ENCODE peak calls at places on chromosome 16, in five cellular contexts. G is pancreas, N is lung, X is Peyer's patch, C is OCI-LY7. F is an unnamed sample.

GRCh38 chr16:53925011-53925410 is 221.1 kb downstream of the FTO start:
- DNase-seq in X (no peak), G (no peak), C (no peak), N (no peak), F (no peak)

GRCh38 chr16:88715312-88716190 is 9.2 kb downstream of the CTU2 start:
- DNase-seq in N (no peak), G (no peak), X (no peak), C (no peak), F (no peak)

GRCh38 chr16:31071861-31072260 is 2.2 kb downstream of the ZNF668 start:
- DNase-seq in N (no peak), X (no peak), G (no peak), C (no peak), F (no peak)

GRCh38 chr16:63983401-63983800 is 1138.5 kb downstream of the CDH11 start:
- DNase-seq in C (no peak), X (no peak), N (no peak), G (no peak), F (no peak)

GRCh38 chr16:23283571-23283970 is 18.5 kb upstream of the SCNN1B start:
- DNase-seq in X (no peak), C (no peak), N (no peak), G (no peak), F (no peak)

GRCh38 chr16:63447121-63447520 is 1410.9 kb upstream of the CDH8 start:
- DNase-seq in N (no peak), X (no peak), C (no peak), G (no peak), F (no peak)

GRCh38 chr16:11621920-11622651 is 35.4 kb upstream of the LITAF start:
- DNase-seq in G (no peak), N (no peak), X (peak; percentile 52), C (peak; percentile 87), F (peak; percentile 63)

GRCh38 chr16:70152578-70153302 is 20.8 kb upstream of the CLEC18C start:
- DNase-seq in X (no peak), C (no peak), N (no peak), G (no peak), F (no peak)

GRCh38 chr16:21710938-21711337 is 47.2 kb downstream of the OTOA start:
- DNase-seq in X (no peak), G (no peak), N (no peak), C (no peak), F (no peak)

GRCh38 chr16:23026777-23027362 is 122.4 kb downstream of the USP31 start:
- DNase-seq in N (no peak), C (peak; percentile 25), G (no peak), X (no peak), F (no peak)

GRCh38 chr16:11955713-11956123 is 9.3 kb upstream of the TNFRSF17 start:
- DNase-seq in N (no peak), C (no peak), G (no peak), X (no peak), F (no peak)

GRCh38 chr16:80027007-80027965 is 426.7 kb upstream of the MAF start:
- DNase-seq in X (peak; percentile 82), G (peak; percentile 51), N (peak; percentile 62), C (no peak), F (peak; percentile 49)

DNA sequence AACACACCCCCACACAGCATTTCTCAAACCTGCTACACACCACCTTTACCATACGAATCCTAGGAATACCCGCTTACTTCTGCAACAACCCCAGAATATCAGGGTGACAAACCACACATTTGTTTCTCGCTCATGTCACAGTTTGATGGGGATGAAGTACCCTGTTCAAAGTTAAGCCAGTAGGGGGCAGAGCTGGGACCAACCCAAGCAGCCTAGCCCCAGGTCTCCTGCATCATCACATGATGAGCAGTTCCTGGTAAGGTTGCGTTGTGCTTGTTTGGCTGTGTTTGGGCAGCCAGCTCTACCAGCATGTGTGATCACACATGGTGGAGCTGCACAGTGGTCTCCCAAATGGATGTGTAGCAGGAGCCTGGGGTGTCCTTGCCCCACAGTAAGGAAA is 103.6 kb upstream of the C16orf82 start:
- DNase-seq in G (no peak), C (peak; percentile 17), X (no peak), N (no peak), F (no peak)
- TF ChIP-seq CTCF in G (no peak), C (peak; percentile 62), X (no peak), N (no peak), F (no peak)

DNA sequence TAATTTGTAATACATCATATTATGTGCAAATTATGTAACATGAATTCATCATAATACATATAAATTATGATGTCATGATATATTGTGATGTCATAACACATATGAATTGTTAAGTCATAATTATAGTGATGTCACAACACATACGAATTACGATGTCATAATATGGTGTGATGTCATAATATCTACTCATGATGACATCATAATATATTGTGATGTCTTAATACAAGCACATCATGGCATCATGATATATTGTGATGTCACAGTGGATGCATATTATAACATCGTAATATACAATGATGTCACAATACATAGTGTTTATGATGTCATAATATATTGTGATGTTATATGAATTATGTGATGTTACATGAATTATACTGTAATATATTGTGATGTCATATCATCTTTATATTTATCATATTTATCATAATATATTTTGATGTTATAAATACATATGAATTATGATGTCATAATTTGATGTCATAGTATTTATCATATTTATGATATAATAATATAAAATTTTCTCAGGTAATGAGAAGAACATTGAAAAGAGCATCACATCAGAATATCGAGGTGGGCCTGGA is 1793.0 kb downstream of the TP53TG3F start:
- DNase-seq in C (peak; percentile 5), N (no peak), X (no peak), G (no peak), F (no peak)
- H3K9me3 ChIP-seq in C (no peaks in the 10 kb centered on the region), N (peaks cover 16% of the 10 kb centered on the region), X (no peaks in the 10 kb centered on the region), G (no peaks in the 10 kb centered on the region), F (no peaks in the 10 kb centered on the region)

DNA sequence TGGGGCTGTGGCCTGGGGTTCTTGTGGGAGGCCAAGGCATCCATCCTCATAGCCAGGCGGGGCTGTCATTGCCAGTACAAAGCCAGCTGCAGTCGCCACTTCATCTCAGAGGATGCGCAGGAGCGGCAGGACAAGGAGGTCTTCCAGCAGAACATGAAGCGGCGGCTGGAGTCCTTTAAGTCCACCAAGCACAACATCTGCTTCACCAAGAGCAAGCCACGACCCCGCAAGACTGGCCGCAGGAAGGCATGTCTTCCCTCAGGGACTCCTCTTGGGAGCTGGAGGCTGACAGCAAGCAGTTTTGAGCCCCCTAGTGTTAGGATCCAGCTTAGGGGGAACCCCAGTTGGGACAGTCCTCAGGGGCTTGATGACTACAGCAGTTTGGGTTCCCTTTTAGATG is 15.1 kb upstream of the PLEKHG4 start:
- DNase-seq in N (no peak), G (no peak), X (peak; percentile 30), C (no peak), F (no peak)
- TF ChIP-seq CTCF in N (no peak), G (no peak), X (no peak), C (peak; percentile 48), F (no peak)

GRCh38 chr16:3413730-3414379 is 12.8 kb downstream of the ZNF174 start:
- DNase-seq in G (no peak), C (no peak), X (no peak), N (no peak), F (no peak)

GRCh38 chr16:3408561-3409197 is 7.7 kb downstream of the ZNF174 start:
- DNase-seq in G (no peak), X (no peak), N (no peak), C (no peak), F (no peak)
- H3K9me3 ChIP-seq in G (no peaks in the 10 kb centered on the region), X (no peaks in the 10 kb centered on the region), N (peaks cover 57% of the 10 kb centered on the region), C (no peaks in the 10 kb centered on the region), F (peaks cover 48% of the 10 kb centered on the region)

GRCh38 chr16:86735727-86736126 is 157.4 kb downstream of the FOXL1 start:
- DNase-seq in C (no peak), X (no peak), N (no peak), G (no peak), F (no peak)
- TF ChIP-seq CTCF in C (no peak), X (no peak), N (no peak), G (no peak), F (no peak)

GRCh38 chr16:10441726-10442125 is 55.9 kb downstream of the ATF7IP2 start:
- DNase-seq in X (no peak), N (no peak), G (no peak), C (peak; percentile 5), F (no peak)
- H3K9me3 ChIP-seq in X (no peaks in the 10 kb centered on the region), N (peaks cover 10% of the 10 kb centered on the region), G (no peaks in the 10 kb centered on the region), C (peaks cover 16% of the 10 kb centered on the region), F (peaks cover 15% of the 10 kb centered on the region)

DNA sequence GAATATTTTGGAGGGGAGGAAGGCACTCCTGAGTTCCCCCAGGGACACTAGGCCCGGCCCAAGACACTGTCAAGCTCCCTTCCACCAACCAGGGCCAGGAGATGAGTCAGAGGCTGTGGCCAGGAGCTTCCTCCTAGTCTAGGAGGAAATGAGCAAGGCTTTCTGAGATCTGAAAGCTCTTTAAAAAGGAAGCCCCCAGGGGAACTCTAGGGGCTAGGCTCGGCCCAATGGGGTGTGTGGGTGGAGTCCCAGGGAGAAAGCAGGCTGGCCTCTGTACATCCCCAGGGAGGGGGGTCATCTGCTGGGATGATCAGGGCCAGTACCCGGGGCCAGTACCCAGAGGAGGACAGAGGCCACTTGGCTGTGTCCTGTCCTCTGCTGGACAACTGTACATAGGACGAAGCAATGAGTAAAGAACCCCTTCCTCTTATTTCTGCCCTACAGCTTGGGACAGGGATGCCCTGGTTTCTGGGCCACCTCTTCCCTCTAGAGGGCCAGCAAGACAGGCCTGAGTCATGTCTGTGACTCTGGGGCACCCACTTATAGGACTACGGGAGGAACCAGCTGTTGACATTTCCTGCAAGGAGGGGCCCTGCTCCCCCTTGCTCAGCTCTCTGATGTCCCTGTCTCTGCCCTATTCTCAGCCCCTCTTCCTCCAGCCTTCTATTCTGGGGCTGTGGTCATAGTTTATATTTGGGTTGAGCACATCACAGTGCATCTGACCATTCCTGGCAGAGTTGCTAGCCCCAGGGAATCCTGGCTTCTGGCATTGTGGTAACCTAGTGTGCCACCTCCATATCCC is 2.7 kb downstream of the FHOD1 start:
- DNase-seq in N (peak; percentile 82), X (peak; percentile 58), G (no peak), C (peak; percentile 91), F (peak; percentile 78)
- TF ChIP-seq CTCF in N (no peak), X (no peak), G (no peak), C (no peak), F (no peak)

GRCh38 chr16:35342012-35342411 is 1882.6 kb downstream of the TP53TG3F start:
- DNase-seq in G (no peak), X (no peak), C (no peak), N (no peak), F (no peak)
- H3K9me3 ChIP-seq in G (no peaks in the 10 kb centered on the region), X (no peaks in the 10 kb centered on the region), C (no peaks in the 10 kb centered on the region), N (peaks cover 9% of the 10 kb centered on the region), F (no peaks in the 10 kb centered on the region)

F was measured in CD8-positive, alpha-beta T cell.